ENCODE peak calls at places on chromosomes 1 and 21, in eight cellular contexts. U is K562, S is endothelial cell of umbilical vein, J is GM12878, X is HepG2, T is HCT116, G is SK-N-SH, L is H1. M is an unnamed sample.

GRCh38 chr1:185439727-185440415 is 122.8 kb upstream of the IVNS1ABP start:
- DNase-seq in U (no peak), S (peak), J (peak), X (no peak), T (no peak), G (no peak), L (no peak), M (no peak)

GRCh38 chr1:115478933-115479551 is 141.0 kb upstream of the NGF start:
- DNase-seq in U (no peak), S (no peak), J (no peak), X (no peak), T (no peak), G (peak), L (no peak), M (no peak)

GRCh38 chr21:34336756-34337391 is 26.9 kb upstream of the KCNE2 start:
- DNase-seq in U (no peak), S (peak), J (no peak), X (no peak), T (no peak), G (no peak), L (peak), M (no peak)

GRCh38 chr1:202671388-202671787 is 38.9 kb downstream of the SYT2 start:
- DNase-seq in U (no peak), S (no peak), J (no peak), X (no peak), T (no peak), G (no peak), L (no peak), M (peak)

GRCh38 chr1:150073516-150073915 is 5.9 kb downstream of the VPS45 start:
- DNase-seq in U (no peak), S (no peak), J (no peak), X (no peak), T (no peak), G (no peak), L (no peak), M (no peak)

GRCh38 chr21:42522271-42522670 is 8.6 kb downstream of the SLC37A1 start:
- DNase-seq in U (no peak), S (no peak), J (no peak), X (no peak), T (no peak), G (no peak), L (no peak), M (no peak)

GRCh38 chr21:14995695-14996490 is 68.9 kb downstream of the NRIP1 start:
- DNase-seq in U (no peak), S (peak), J (no peak), X (no peak), T (no peak), G (no peak), L (no peak), M (no peak)

GRCh38 chr21:42346866-42347600 is 3.8 kb downstream of the TFF2 start:
- DNase-seq in U (no peak), S (no peak), J (no peak), X (no peak), T (no peak), G (no peak), L (no peak), M (no peak)

GRCh38 chr1:225777583-225778411 is at the start of gene SRP9:
- DNase-seq in U (peak), S (peak), J (peak), X (peak), T (peak), G (peak), L (peak), M (peak)
- TF ChIP-seq POLR2AphosphoS5 in U (peak), S (peak), J (peak), X (peak), T (peak), G (peak), L (peak), M (peak)

GRCh38 chr1:212035835-212036605 is 472 bp downstream of the DTL start:
- DNase-seq in U (no peak), S (peak), J (no peak), X (no peak), T (no peak), G (no peak), L (no peak), M (no peak)

GRCh38 chr1:212035123-212035834 is at the start of the genes DTL and INTS7:
- DNase-seq in U (peak), S (peak), J (peak), X (peak), T (peak), G (peak), L (peak), M (peak)

GRCh38 chr1:212039622-212040021 is 4.1 kb downstream of the DTL start:
- DNase-seq in U (no peak), S (no peak), J (no peak), X (no peak), T (no peak), G (no peak), L (no peak), M (no peak)

GRCh38 chr1:212040629-212041028 is 5.1 kb downstream of the DTL start:
- DNase-seq in U (no peak), S (peak), J (no peak), X (peak), T (no peak), G (no peak), L (no peak), M (no peak)

DNA sequence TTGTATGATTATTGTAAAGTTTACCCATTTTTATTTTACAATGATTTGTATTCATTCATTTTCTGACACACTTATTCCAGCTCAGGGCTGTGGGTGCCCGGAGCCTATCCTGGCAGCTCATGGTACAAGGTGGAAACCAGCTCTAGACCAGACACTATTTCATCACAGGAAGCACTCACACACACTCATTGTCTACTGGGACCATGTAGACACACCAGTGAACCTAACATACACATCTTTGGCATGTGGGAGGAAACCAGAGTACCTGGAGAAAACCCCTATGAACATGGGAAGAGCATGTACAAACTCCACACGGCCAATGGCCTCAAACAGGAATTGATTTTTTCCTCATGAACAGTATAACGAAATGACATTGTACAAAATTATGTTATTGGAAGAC is 2.4 kb downstream of the DTL start:
- DNase-seq in U (no peak), S (no peak), J (no peak), X (peak), T (no peak), G (no peak), L (no peak), M (no peak)
- H3K9ac ChIP-seq in U (peak), S (no peak), J (peak), X (no peak), T (no peak), G (no peak), L (no peak), M (peak)

GRCh38 chr1:24417681-24418080 is 2.1 kb downstream of the NIPAL3 start:
- DNase-seq in U (no peak), S (no peak), J (no peak), X (no peak), T (no peak), G (no peak), L (no peak), M (no peak)
- TF ChIP-seq POLR2AphosphoS5 in U (no peak), S (no peak), J (no peak), X (no peak), T (no peak), G (no peak), L (no peak), M (no peak)

GRCh38 chr1:180238675-180239074 is 8.6 kb downstream of the LHX4 start:
- DNase-seq in U (no peak), S (no peak), J (no peak), X (no peak), T (no peak), G (no peak), L (no peak), M (no peak)
- H3K9ac ChIP-seq in U (no peak), S (no peak), J (no peak), X (no peak), T (no peak), G (no peak), L (no peak), M (no peak)